ENCODE peak calls at places on chromosomes 16 and 17, in ten cellular contexts. One of them, this sample, is unnamed.

GRCh38 chr16:85087899-85088569 is 24.2 kb downstream of the CIBAR2 start:
- DNase-seq in IMR-90: no peak
- DNase-seq in K562: no peak
- DNase-seq in neural progenitor cell: no peak
- DNase-seq in GM23248: no peak
- DNase-seq in PC-9: no peak
- DNase-seq in fibroblast of lung: no peak
- DNase-seq in neuronal stem cell: no peak
- DNase-seq in GM12878: no peak
- DNase-seq in CD8-positive, alpha-beta memory T cell: no peak
- DNase-seq in this sample: no peak

GRCh38 chr17:31274252-31274651 is 22.8 kb downstream of the OMG start:
- DNase-seq in neural progenitor cell: no peak
- DNase-seq in IMR-90: peak; percentile 63
- DNase-seq in GM12878: no peak
- DNase-seq in PC-9: no peak
- DNase-seq in neuronal stem cell: no peak
- DNase-seq in fibroblast of lung: peak; percentile 90
- DNase-seq in CD8-positive, alpha-beta memory T cell: no peak
- DNase-seq in K562: no peak
- DNase-seq in GM23248: peak; percentile 80
- DNase-seq in this sample: no peak

GRCh38 chr16:1826691-1827573 is at the start of the genes FAHD1 and HAGH:
- DNase-seq in GM23248: peak; percentile 97
- DNase-seq in IMR-90: peak; percentile 94
- DNase-seq in GM12878: peak; percentile 66
- DNase-seq in neuronal stem cell: peak; percentile 95
- DNase-seq in PC-9: peak; percentile 96
- DNase-seq in neural progenitor cell: peak; percentile 96
- DNase-seq in CD8-positive, alpha-beta memory T cell: peak; percentile 90
- DNase-seq in K562: peak; percentile 100
- DNase-seq in fibroblast of lung: peak; percentile 95
- DNase-seq in this sample: peak; percentile 88

GRCh38 chr17:80545499-80545826 is 825 bp downstream of the RPTOR start:
- DNase-seq in IMR-90: no peak
- DNase-seq in neuronal stem cell: no peak
- DNase-seq in PC-9: no peak
- DNase-seq in CD8-positive, alpha-beta memory T cell: no peak
- DNase-seq in K562: peak; percentile 68
- DNase-seq in GM12878: no peak
- DNase-seq in neural progenitor cell: no peak
- DNase-seq in GM23248: peak; percentile 54
- DNase-seq in fibroblast of lung: peak; percentile 10
- DNase-seq in this sample: no peak

GRCh38 chr16:48810803-48811453 is 200.9 kb upstream of the N4BP1 start:
- DNase-seq in neural progenitor cell: peak; percentile 61
- DNase-seq in K562: no peak
- DNase-seq in PC-9: no peak
- DNase-seq in fibroblast of lung: no peak
- DNase-seq in CD8-positive, alpha-beta memory T cell: no peak
- DNase-seq in GM23248: no peak
- DNase-seq in GM12878: no peak
- DNase-seq in IMR-90: no peak
- DNase-seq in neuronal stem cell: no peak
- DNase-seq in this sample: no peak

GRCh38 chr16:47921535-47921934 is 234.3 kb downstream of the ABCC12 start:
- DNase-seq in CD8-positive, alpha-beta memory T cell: no peak
- DNase-seq in K562: no peak
- DNase-seq in fibroblast of lung: no peak
- DNase-seq in neural progenitor cell: no peak
- DNase-seq in GM12878: no peak
- DNase-seq in GM23248: no peak
- DNase-seq in PC-9: no peak
- DNase-seq in neuronal stem cell: no peak
- DNase-seq in IMR-90: no peak
- DNase-seq in this sample: no peak

GRCh38 chr17:82213251-82214011 is 789 bp upstream of the CCDC57 start:
- DNase-seq in GM23248: peak; percentile 93
- DNase-seq in PC-9: no peak
- DNase-seq in CD8-positive, alpha-beta memory T cell: peak; percentile 56
- DNase-seq in neural progenitor cell: peak; percentile 66
- DNase-seq in fibroblast of lung: peak; percentile 69
- DNase-seq in K562: peak; percentile 74
- DNase-seq in neuronal stem cell: no peak
- DNase-seq in GM12878: no peak
- DNase-seq in IMR-90: peak; percentile 89
- DNase-seq in this sample: no peak

GRCh38 chr16:85187002-85187401 is 74.7 kb upstream of the CIBAR2 start:
- DNase-seq in PC-9: no peak
- DNase-seq in CD8-positive, alpha-beta memory T cell: no peak
- DNase-seq in IMR-90: peak; percentile 89
- DNase-seq in fibroblast of lung: peak; percentile 66
- DNase-seq in K562: no peak
- DNase-seq in neuronal stem cell: no peak
- DNase-seq in GM23248: peak; percentile 92
- DNase-seq in neural progenitor cell: peak; percentile 58
- DNase-seq in GM12878: no peak
- DNase-seq in this sample: no peak

GRCh38 chr16:75494696-75495601 is at the start of gene CHST6:
- DNase-seq in CD8-positive, alpha-beta memory T cell: no peak
- DNase-seq in PC-9: peak; percentile 65
- DNase-seq in neuronal stem cell: peak; percentile 69
- DNase-seq in GM12878: no peak
- DNase-seq in K562: peak; percentile 78
- DNase-seq in neural progenitor cell: peak; percentile 84
- DNase-seq in fibroblast of lung: no peak
- DNase-seq in GM23248: peak; percentile 54
- DNase-seq in IMR-90: no peak
- DNase-seq in this sample: no peak

GRCh38 chr16:12317121-12317810 is 340.7 kb downstream of the SNX29 start:
- DNase-seq in GM12878: no peak
- DNase-seq in IMR-90: no peak
- DNase-seq in K562: no peak
- DNase-seq in neural progenitor cell: no peak
- DNase-seq in neuronal stem cell: no peak
- DNase-seq in CD8-positive, alpha-beta memory T cell: no peak
- DNase-seq in fibroblast of lung: no peak
- DNase-seq in PC-9: no peak
- DNase-seq in GM23248: no peak
- DNase-seq in this sample: no peak

GRCh38 chr16:83734136-83734535 is 73.6 kb upstream of the HSBP1 start:
- DNase-seq in K562: no peak
- DNase-seq in fibroblast of lung: no peak
- DNase-seq in neural progenitor cell: no peak
- DNase-seq in PC-9: no peak
- DNase-seq in neuronal stem cell: no peak
- DNase-seq in IMR-90: no peak
- DNase-seq in GM23248: no peak
- DNase-seq in CD8-positive, alpha-beta memory T cell: no peak
- DNase-seq in GM12878: no peak
- DNase-seq in this sample: no peak

GRCh38 chr17:76051571-76051970 is 20.7 kb downstream of the SRP68 start:
- DNase-seq in CD8-positive, alpha-beta memory T cell: no peak
- DNase-seq in neural progenitor cell: no peak
- DNase-seq in IMR-90: no peak
- DNase-seq in fibroblast of lung: no peak
- DNase-seq in PC-9: no peak
- DNase-seq in K562: no peak
- DNase-seq in GM12878: no peak
- DNase-seq in GM23248: no peak
- DNase-seq in neuronal stem cell: no peak
- DNase-seq in this sample: no peak

GRCh38 chr16:15866451-15866850 is 9.6 kb upstream of the MYH11 start:
- DNase-seq in IMR-90: peak; percentile 29
- DNase-seq in PC-9: no peak
- DNase-seq in neuronal stem cell: no peak
- DNase-seq in GM12878: no peak
- DNase-seq in GM23248: peak; percentile 46
- DNase-seq in K562: no peak
- DNase-seq in CD8-positive, alpha-beta memory T cell: no peak
- DNase-seq in neural progenitor cell: no peak
- DNase-seq in fibroblast of lung: peak; percentile 29
- DNase-seq in this sample: no peak

GRCh38 chr17:31411707-31412285 is 20.3 kb downstream of the RAB11FIP4 start:
- DNase-seq in fibroblast of lung: no peak
- DNase-seq in PC-9: no peak
- DNase-seq in IMR-90: no peak
- DNase-seq in K562: no peak
- DNase-seq in GM12878: no peak
- DNase-seq in CD8-positive, alpha-beta memory T cell: no peak
- DNase-seq in neuronal stem cell: no peak
- DNase-seq in GM23248: no peak
- DNase-seq in neural progenitor cell: no peak
- DNase-seq in this sample: no peak

GRCh38 chr16:17359778-17360177 is 111.0 kb downstream of the XYLT1 start:
- DNase-seq in IMR-90: peak; percentile 70
- DNase-seq in GM23248: peak; percentile 88
- DNase-seq in neuronal stem cell: no peak
- DNase-seq in PC-9: no peak
- DNase-seq in CD8-positive, alpha-beta memory T cell: peak; percentile 30
- DNase-seq in GM12878: no peak
- DNase-seq in neural progenitor cell: no peak
- DNase-seq in K562: no peak
- DNase-seq in fibroblast of lung: no peak
- DNase-seq in this sample: no peak

GRCh38 chr17:30219833-30220232 is 15.7 kb downstream of the SLC6A4 start:
- DNase-seq in K562: peak; percentile 48
- DNase-seq in IMR-90: no peak
- DNase-seq in neuronal stem cell: no peak
- DNase-seq in PC-9: no peak
- DNase-seq in CD8-positive, alpha-beta memory T cell: no peak
- DNase-seq in GM23248: no peak
- DNase-seq in fibroblast of lung: no peak
- DNase-seq in GM12878: no peak
- DNase-seq in neural progenitor cell: no peak
- DNase-seq in this sample: no peak
- H3K27me3 ChIP-seq in K562: no peaks in the 10 kb centered on the region
- H3K27me3 ChIP-seq in IMR-90: peaks cover 43% of the 10 kb centered on the region
- H3K27me3 ChIP-seq in neuronal stem cell: peaks cover 12% of the 10 kb centered on the region
- H3K27me3 ChIP-seq in PC-9: no peaks in the 10 kb centered on the region
- H3K27me3 ChIP-seq in CD8-positive, alpha-beta memory T cell: no peaks in the 10 kb centered on the region
- H3K27me3 ChIP-seq in GM23248: no peaks in the 10 kb centered on the region
- H3K27me3 ChIP-seq in fibroblast of lung: peaks cover 18% of the 10 kb centered on the region
- H3K27me3 ChIP-seq in GM12878: no peaks in the 10 kb centered on the region
- H3K27me3 ChIP-seq in neural progenitor cell: no peaks in the 10 kb centered on the region
- H3K27me3 ChIP-seq in this sample: no peaks in the 10 kb centered on the region

GRCh38 chr17:60602385-60602742 is 2.4 kb downstream of the PPM1D start:
- DNase-seq in GM12878: no peak
- DNase-seq in GM23248: peak; percentile 41
- DNase-seq in PC-9: peak; percentile 6
- DNase-seq in CD8-positive, alpha-beta memory T cell: no peak
- DNase-seq in neural progenitor cell: peak; percentile 42
- DNase-seq in neuronal stem cell: no peak
- DNase-seq in fibroblast of lung: no peak
- DNase-seq in K562: no peak
- DNase-seq in IMR-90: no peak
- DNase-seq in this sample: no peak
- H3K4me1 ChIP-seq in GM12878: no peaks in the 10 kb centered on the region
- H3K4me1 ChIP-seq in GM23248: peaks cover 39% of the 10 kb centered on the region
- H3K4me1 ChIP-seq in PC-9: peaks cover 30% of the 10 kb centered on the region
- H3K4me1 ChIP-seq in CD8-positive, alpha-beta memory T cell: peaks cover 22% of the 10 kb centered on the region
- H3K4me1 ChIP-seq in neural progenitor cell: peaks cover 19% of the 10 kb centered on the region
- H3K4me1 ChIP-seq in neuronal stem cell: peaks cover 2% of the 10 kb centered on the region
- H3K4me1 ChIP-seq in fibroblast of lung: no peaks in the 10 kb centered on the region
- H3K4me1 ChIP-seq in K562: peaks cover 23% of the 10 kb centered on the region
- H3K4me1 ChIP-seq in IMR-90: peaks cover 2% of the 10 kb centered on the region
- H3K4me1 ChIP-seq in this sample: peaks cover 35% of the 10 kb centered on the region

GRCh38 chr16:4763791-4764190 is 3.2 kb downstream of the ZNF500 start:
- DNase-seq in neuronal stem cell: no peak
- DNase-seq in PC-9: no peak
- DNase-seq in fibroblast of lung: no peak
- DNase-seq in CD8-positive, alpha-beta memory T cell: no peak
- DNase-seq in GM12878: no peak
- DNase-seq in IMR-90: no peak
- DNase-seq in K562: no peak
- DNase-seq in neural progenitor cell: no peak
- DNase-seq in GM23248: no peak
- DNase-seq in this sample: no peak
- H3K36me3 ChIP-seq in neuronal stem cell: peaks cover 28% of the 10 kb centered on the region
- H3K36me3 ChIP-seq in PC-9: peaks cover 3% of the 10 kb centered on the region
- H3K36me3 ChIP-seq in fibroblast of lung: peaks cover 17% of the 10 kb centered on the region
- H3K36me3 ChIP-seq in CD8-positive, alpha-beta memory T cell: peaks cover 17% of the 10 kb centered on the region
- H3K36me3 ChIP-seq in GM12878: peaks cover 3% of the 10 kb centered on the region
- H3K36me3 ChIP-seq in IMR-90: peaks cover 48% of the 10 kb centered on the region
- H3K36me3 ChIP-seq in K562: peaks cover 57% of the 10 kb centered on the region
- H3K36me3 ChIP-seq in neural progenitor cell: no peaks in the 10 kb centered on the region
- H3K36me3 ChIP-seq in GM23248: peaks cover 4% of the 10 kb centered on the region
- H3K36me3 ChIP-seq in this sample: peaks cover 4% of the 10 kb centered on the region

GRCh38 chr17:73784015-73784603 is 139.9 kb upstream of the SDK2 start:
- DNase-seq in K562: no peak
- DNase-seq in neuronal stem cell: no peak
- DNase-seq in fibroblast of lung: no peak
- DNase-seq in GM23248: no peak
- DNase-seq in PC-9: no peak
- DNase-seq in GM12878: no peak
- DNase-seq in IMR-90: no peak
- DNase-seq in CD8-positive, alpha-beta memory T cell: no peak
- DNase-seq in neural progenitor cell: no peak
- DNase-seq in this sample: no peak

GRCh38 chr17:73787036-73787720 is 142.9 kb upstream of the SDK2 start:
- DNase-seq in GM12878: no peak
- DNase-seq in GM23248: no peak
- DNase-seq in K562: no peak
- DNase-seq in PC-9: no peak
- DNase-seq in fibroblast of lung: no peak
- DNase-seq in CD8-positive, alpha-beta memory T cell: no peak
- DNase-seq in IMR-90: no peak
- DNase-seq in neuronal stem cell: peak; percentile 59
- DNase-seq in neural progenitor cell: peak; percentile 87
- DNase-seq in this sample: no peak

GRCh38 chr17:73787721-73788051 is 143.4 kb upstream of the SDK2 start:
- DNase-seq in GM12878: no peak
- DNase-seq in CD8-positive, alpha-beta memory T cell: no peak
- DNase-seq in IMR-90: no peak
- DNase-seq in K562: no peak
- DNase-seq in PC-9: no peak
- DNase-seq in neural progenitor cell: peak; percentile 63
- DNase-seq in GM23248: no peak
- DNase-seq in fibroblast of lung: no peak
- DNase-seq in neuronal stem cell: peak; percentile 27
- DNase-seq in this sample: no peak

GRCh38 chr17:73785466-73785865 is 141.2 kb upstream of the SDK2 start:
- DNase-seq in GM23248: no peak
- DNase-seq in neuronal stem cell: no peak
- DNase-seq in GM12878: no peak
- DNase-seq in PC-9: no peak
- DNase-seq in neural progenitor cell: peak; percentile 32
- DNase-seq in fibroblast of lung: peak; percentile 22
- DNase-seq in K562: no peak
- DNase-seq in IMR-90: no peak
- DNase-seq in CD8-positive, alpha-beta memory T cell: no peak
- DNase-seq in this sample: no peak

DNA sequence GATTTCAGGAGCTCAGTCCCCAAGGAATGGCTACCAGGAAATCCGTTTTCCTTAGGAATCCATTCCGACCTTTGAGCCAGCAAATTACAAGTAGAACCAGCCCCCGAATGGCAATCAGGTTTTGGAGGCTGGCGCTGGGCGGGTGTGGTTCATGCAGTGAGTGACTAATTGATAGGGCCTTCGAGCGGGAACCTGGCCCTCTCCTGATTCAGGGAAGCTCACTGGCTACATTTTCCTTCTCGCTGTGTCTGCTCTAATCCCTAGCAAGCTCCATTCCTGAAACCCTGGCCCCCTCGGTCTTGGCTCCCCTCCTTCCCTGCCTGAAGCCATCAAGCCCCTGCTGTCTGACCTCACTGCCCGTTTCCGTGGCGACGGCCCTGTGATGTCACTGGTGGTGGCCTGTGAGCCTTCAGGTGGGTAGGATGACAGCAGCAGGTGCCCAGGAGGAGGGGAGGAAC is 142.1 kb upstream of the SDK2 start:
- DNase-seq in K562: no peak
- DNase-seq in GM23248: no peak
- DNase-seq in GM12878: no peak
- DNase-seq in IMR-90: no peak
- DNase-seq in fibroblast of lung: peak; percentile 11
- DNase-seq in neuronal stem cell: peak; percentile 71
- DNase-seq in CD8-positive, alpha-beta memory T cell: no peak
- DNase-seq in neural progenitor cell: peak; percentile 89
- DNase-seq in PC-9: no peak
- DNase-seq in this sample: no peak
- H3K27me3 ChIP-seq in K562: peaks cover 27% of the 10 kb centered on the region
- H3K27me3 ChIP-seq in GM23248: peaks cover 34% of the 10 kb centered on the region
- H3K27me3 ChIP-seq in GM12878: no peaks in the 10 kb centered on the region
- H3K27me3 ChIP-seq in IMR-90: no peaks in the 10 kb centered on the region
- H3K27me3 ChIP-seq in fibroblast of lung: no peaks in the 10 kb centered on the region
- H3K27me3 ChIP-seq in neuronal stem cell: peaks cover 19% of the 10 kb centered on the region
- H3K27me3 ChIP-seq in CD8-positive, alpha-beta memory T cell: peaks cover 4% of the 10 kb centered on the region
- H3K27me3 ChIP-seq in neural progenitor cell: no peaks in the 10 kb centered on the region
- H3K27me3 ChIP-seq in PC-9: peaks cover 89% of the 10 kb centered on the region
- H3K27me3 ChIP-seq in this sample: no peaks in the 10 kb centered on the region

This sample was measured in tibial nerve.